ENCODE peak calls at places on chromosome 14, in six cellular contexts. F is left ventricle myocardium inferior, N is psoas muscle, D is IMR-90, U is DND-41, W is dorsolateral prefrontal cortex. H is an unnamed sample.

GRCh38 chr14:100679707-100680438 is 46.8 kb upstream of the DLK1 start:
- DNase-seq in F (peak), D (peak), U (no peak), N (peak), W (no peak), H (no peak)

GRCh38 chr14:80434574-80435321 is 223.4 kb upstream of the DIO2 start:
- DNase-seq in D (peak), N (no peak), W (no peak), F (no peak), U (no peak), H (no peak)

GRCh38 chr14:96277890-96278289 is 21.9 kb downstream of the BDKRB1 start:
- DNase-seq in F (no peak), D (no peak), N (no peak), W (no peak), U (no peak), H (no peak)

GRCh38 chr14:38931969-38932652 is 170.9 kb downstream of the SEC23A start:
- DNase-seq in D (no peak), W (no peak), F (no peak), N (no peak), U (no peak), H (no peak)

GRCh38 chr14:59346796-59347510 is 118.2 kb downstream of the GPR135 start:
- DNase-seq in D (peak), U (no peak), W (no peak), N (no peak), F (no peak), H (no peak)

GRCh38 chr14:69263364-69263763 is 3.4 kb downstream of the GALNT16 start:
- DNase-seq in U (no peak), D (peak), N (peak), W (no peak), F (peak), H (no peak)

GRCh38 chr14:104970231-104971068 is 7.7 kb downstream of the AHNAK2 start:
- DNase-seq in N (peak), W (no peak), D (peak), U (no peak), F (peak), H (no peak)

GRCh38 chr14:35121026-35121886 is 534 bp downstream of the PPP2R3C start:
- DNase-seq in U (peak), F (peak), W (no peak), D (no peak), N (no peak), H (no peak)

GRCh38 chr14:78486081-78486480 is 315.9 kb downstream of the NRXN3 start:
- DNase-seq in F (no peak), N (no peak), U (no peak), W (no peak), D (no peak), H (no peak)

GRCh38 chr14:103070971-103071542 is 13.0 kb upstream of the LBHD2 start:
- DNase-seq in U (no peak), F (peak), W (no peak), N (peak), D (no peak), H (no peak)

GRCh38 chr14:94677747-94678146 is 65.6 kb downstream of the SERPINA3 start:
- DNase-seq in W (no peak), D (no peak), U (no peak), N (no peak), F (no peak), H (peak)

GRCh38 chr14:37711499-37712475 is 116.4 kb downstream of the TTC6 start:
- DNase-seq in N (no peak), F (no peak), U (no peak), W (no peak), D (no peak), H (no peak)

GRCh38 chr14:45715946-45716345 is 462.9 kb upstream of the MIS18BP1 start:
- DNase-seq in F (no peak), U (no peak), W (no peak), D (no peak), N (no peak), H (no peak)

GRCh38 chr14:101087614-101088394 is 184.3 kb upstream of the RTL1 start:
- DNase-seq in F (no peak), U (no peak), D (no peak), W (peak), N (no peak), H (no peak)

GRCh38 chr14:33957299-33957698 is 6.4 kb upstream of the EGLN3 start:
- DNase-seq in W (no peak), F (no peak), N (no peak), U (no peak), D (no peak), H (no peak)
- TF ChIP-seq CTCF in W (no peak), F (no peak), N (no peak), U (no peak), D (no peak), H (no peak)

DNA sequence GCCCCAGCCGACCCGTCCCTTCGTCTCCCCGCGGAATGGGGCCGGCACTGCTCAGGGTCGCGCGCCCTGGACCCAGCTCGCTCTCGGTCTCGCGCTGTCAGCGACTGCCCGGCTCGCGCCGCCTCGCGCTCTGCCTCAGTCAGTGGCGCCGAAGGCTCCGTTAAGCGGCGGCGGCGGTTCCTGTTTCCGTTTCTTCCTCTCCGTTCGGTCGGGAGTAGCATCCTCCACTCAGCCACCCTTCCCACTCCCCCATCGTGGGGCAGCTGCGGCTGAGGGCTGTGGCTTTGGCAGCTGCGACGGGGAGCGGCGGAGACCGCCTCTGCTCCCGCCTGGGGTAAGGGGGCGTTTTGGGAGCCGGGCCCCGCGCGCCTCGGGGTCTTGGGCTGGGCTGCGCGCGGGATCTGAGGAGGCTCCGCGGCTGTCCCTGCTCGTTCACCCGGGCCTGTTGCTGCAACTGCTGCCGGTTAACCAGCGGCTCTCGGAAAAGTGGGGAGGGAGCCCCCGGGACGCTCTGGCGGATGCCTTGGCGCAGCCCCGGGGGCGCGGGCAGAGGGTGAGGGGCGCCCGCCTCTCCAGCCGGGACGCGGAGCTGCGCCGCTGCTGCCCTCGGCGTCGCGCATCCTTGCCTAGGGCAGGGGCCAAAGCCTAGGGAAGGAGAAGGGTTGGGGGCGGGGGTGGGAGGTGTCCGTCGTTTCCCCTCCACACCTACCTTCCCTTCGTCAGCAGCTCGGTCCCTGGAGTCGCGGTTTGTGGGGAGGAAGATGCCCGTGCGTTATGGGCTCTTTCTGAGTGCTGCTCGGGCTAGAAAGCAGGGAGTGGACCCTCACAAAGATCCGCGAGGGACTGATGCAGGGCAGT is 580 bp downstream of the FUT8 start:
- DNase-seq in F (peak), W (no peak), D (peak), U (peak), N (peak), H (peak)
- TF ChIP-seq CTCF in F (no peak), W (no peak), D (peak), U (peak), N (no peak), H (no peak)

DNA sequence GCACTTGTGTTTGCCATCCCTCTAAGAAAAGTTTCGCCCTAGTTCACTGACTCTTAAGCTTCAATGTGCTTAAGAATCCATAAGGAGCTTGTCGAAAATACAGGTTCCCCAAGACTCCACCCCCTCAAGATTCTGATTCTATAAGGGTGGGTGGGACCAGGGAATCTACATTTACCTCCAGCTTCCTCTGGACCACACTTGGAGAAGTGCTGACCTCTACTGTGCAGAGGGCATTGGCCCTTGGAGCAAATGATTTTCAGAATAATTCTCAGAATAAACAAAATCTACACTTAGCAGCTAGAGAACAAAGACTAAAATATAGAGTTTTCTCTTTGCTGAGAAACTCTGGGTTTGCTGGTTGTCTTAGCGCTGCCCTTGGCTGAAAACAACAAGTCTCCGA is 5.0 kb downstream of the TGFB3 start:
- DNase-seq in F (no peak), U (no peak), N (no peak), W (no peak), D (no peak), H (no peak)
- TF ChIP-seq CTCF in F (no peak), U (no peak), N (no peak), W (no peak), D (no peak), H (peak)

GRCh38 chr14:22976620-22977433 is 5.5 kb downstream of the AJUBA start:
- DNase-seq in U (no peak), F (no peak), W (peak), D (peak), N (no peak), H (no peak)
- TF ChIP-seq CTCF in U (no peak), F (no peak), W (no peak), D (no peak), N (no peak), H (no peak)

H was measured in chondrocyte.